ENCODE peak calls at places on chromosome 6, in five cellular contexts. Q, F, X, Z and E are unnamed samples.

GRCh38 chr6:159729598-159729997 is 2.3 kb downstream of the WTAP start:
- DNase-seq in Z (no peak), Q (peak), F (no peak), X (no peak), E (no peak)

GRCh38 chr6:11381801-11382513 is 149.5 kb upstream of the NEDD9 start:
- DNase-seq in F (no peak), Z (no peak), Q (no peak), X (no peak), E (no peak)

GRCh38 chr6:23478324-23478723 is 647.7 kb upstream of the NRSN1 start:
- DNase-seq in F (no peak), Z (no peak), X (no peak), Q (no peak), E (no peak)

GRCh38 chr6:5764401-5764955 is 242.2 kb downstream of the NRN1 start:
- DNase-seq in Z (no peak), Q (peak), X (no peak), F (no peak), E (no peak)

GRCh38 chr6:129110687-129111343 is 227.9 kb downstream of the LAMA2 start:
- DNase-seq in F (no peak), Q (peak), X (no peak), Z (no peak), E (no peak)

GRCh38 chr6:75526502-75527127 is 33.0 kb upstream of the FILIP1 start:
- DNase-seq in Q (peak), Z (peak), F (peak), X (peak), E (peak)

GRCh38 chr6:19865178-19865577 is 28.0 kb downstream of the ID4 start:
- DNase-seq in Q (no peak), X (no peak), Z (no peak), F (no peak), E (no peak)

GRCh38 chr6:84442241-84442640 is 214.8 kb upstream of the CEP162 start:
- DNase-seq in F (no peak), Z (no peak), X (no peak), Q (no peak), E (no peak)

GRCh38 chr6:44278316-44278715 is 8.1 kb downstream of the TMEM151B start:
- DNase-seq in Q (no peak), X (no peak), F (no peak), Z (no peak), E (no peak)

GRCh38 chr6:112979830-112980229 is 632.7 kb downstream of the RFPL4B start:
- DNase-seq in F (no peak), Z (no peak), Q (no peak), X (no peak), E (peak)
- TF ChIP-seq BHLHE40 in F (no peak), Z (no peak), Q (no peak), X (no peak), E (no peak)

DNA sequence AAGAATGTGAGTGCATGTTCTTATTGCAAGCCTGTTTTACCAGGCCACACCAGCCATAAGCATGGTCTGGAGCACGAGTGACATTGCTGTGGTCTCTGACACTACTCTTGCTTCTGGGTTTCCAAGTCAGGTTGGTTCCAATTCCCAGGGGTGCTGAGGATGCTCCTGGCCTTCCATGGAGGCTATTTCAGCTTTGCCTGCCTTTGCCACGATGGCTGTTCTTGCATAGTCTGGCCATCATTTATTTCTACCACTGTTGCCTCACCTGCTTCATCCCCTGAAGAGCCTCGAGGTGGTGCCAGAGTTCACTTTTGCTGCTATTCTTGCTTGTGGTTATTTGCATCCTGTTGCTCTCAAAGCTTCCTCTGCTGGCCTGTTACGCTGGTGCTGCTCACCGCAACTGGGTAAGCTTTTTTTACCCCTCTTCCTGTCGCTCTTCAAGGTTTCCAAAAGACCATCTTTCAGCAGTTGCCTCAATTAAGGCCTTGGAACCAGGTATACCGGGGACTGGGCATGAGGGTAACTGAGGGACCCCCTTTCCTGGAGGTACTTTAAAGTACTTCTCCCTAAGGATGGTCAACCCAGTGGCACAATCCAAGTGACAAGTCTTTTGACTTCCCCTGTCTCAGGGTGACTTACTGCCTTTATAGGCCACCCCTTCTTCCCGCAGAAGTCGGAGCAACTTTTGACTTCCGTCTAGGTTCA is 64.5 kb downstream of the AKAP7 start:
- DNase-seq in X (peak), Q (peak), F (no peak), Z (peak), E (peak)
- TF ChIP-seq BHLHE40 in X (no peak), Q (no peak), F (no peak), Z (no peak), E (no peak)

GRCh38 chr6:169859978-169860703 is 108.7 kb downstream of the ERMARD start:
- DNase-seq in Z (no peak), F (no peak), Q (no peak), X (no peak), E (no peak)
- TF ChIP-seq BHLHE40 in Z (no peak), F (no peak), Q (no peak), X (no peak), E (no peak)

DNA sequence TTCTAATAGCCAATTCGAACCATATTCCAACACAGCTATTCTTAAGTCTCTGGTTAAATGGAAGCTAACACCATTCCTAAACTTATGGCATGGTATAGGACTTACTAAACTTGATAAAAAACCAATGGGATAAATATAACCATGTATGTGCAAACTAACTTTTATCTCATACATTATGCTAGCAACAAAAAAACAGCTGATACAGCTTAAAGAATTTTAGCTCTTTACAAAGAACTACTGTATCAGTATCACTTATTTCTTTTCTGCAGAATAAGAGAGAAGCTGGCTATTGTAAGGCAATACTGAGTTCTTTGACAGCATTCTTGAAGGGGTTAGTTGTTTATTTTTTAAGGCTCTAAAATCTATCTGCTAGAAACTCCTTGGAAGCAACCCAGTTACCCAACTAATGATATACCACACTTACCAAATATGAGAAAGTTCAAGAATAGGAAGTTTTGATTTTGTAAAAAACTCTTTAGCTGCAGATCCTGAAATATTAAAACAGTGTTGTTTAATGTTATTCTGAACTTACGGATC is 44.9 kb downstream of the REPS1 start:
- DNase-seq in X (no peak), Z (no peak), F (no peak), Q (peak), E (no peak)
- TF ChIP-seq BHLHE40 in X (no peak), Z (no peak), F (no peak), Q (no peak), E (no peak)

GRCh38 chr6:145629478-145629877 is 105.8 kb downstream of the EPM2A start:
- DNase-seq in Q (no peak), F (no peak), Z (no peak), X (no peak), E (no peak)

GRCh38 chr6:145623231-145623630 is 112.1 kb downstream of the EPM2A start:
- DNase-seq in F (no peak), Z (no peak), Q (no peak), X (no peak), E (no peak)

GRCh38 chr6:145630598-145630997 is 104.7 kb downstream of the EPM2A start:
- DNase-seq in Q (no peak), Z (no peak), X (no peak), F (no peak), E (no peak)

GRCh38 chr6:145627451-145627850 is 107.9 kb downstream of the EPM2A start:
- DNase-seq in Q (no peak), X (no peak), Z (no peak), F (no peak), E (no peak)

DNA sequence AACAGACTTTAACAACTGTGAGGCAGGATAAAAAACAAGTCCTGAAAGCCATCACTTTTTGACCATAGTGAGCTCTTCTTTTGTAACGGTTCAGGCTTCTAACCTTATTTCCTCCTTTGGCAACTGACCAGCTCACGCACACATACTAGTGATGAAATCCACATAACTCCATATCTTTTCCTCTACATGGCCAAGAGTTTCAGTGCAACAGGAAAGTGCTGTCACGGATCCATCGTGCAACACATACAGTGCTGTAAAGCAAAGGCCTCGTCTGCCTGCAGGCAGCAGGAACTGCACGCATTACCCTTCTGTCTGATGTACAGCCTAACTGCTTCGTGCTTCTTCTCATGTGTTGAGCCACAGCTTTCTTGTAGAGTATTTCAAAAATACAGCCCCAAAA is 108.5 kb downstream of the EPM2A start:
- DNase-seq in F (no peak), X (no peak), Q (peak), Z (no peak), E (no peak)
- TF ChIP-seq BHLHE40 in F (no peak), X (no peak), Q (no peak), Z (no peak), E (no peak)